ENCODE peak calls at places on chromosomes 12 and 14, in five cellular contexts. One of them, this sample, is unnamed.

GRCh38 chr14:51576899-51577298 is 74.8 kb upstream of the FRMD6 start:
- DNase-seq in tibial artery: no peak
- DNase-seq in right atrium auricular region: no peak
- DNase-seq in adrenal gland: no peak
- DNase-seq in small intestine: no peak
- DNase-seq in this sample: no peak

GRCh38 chr12:68292157-68292940 is 38.9 kb upstream of the IL22 start:
- DNase-seq in tibial artery: no peak
- DNase-seq in right atrium auricular region: no peak
- DNase-seq in adrenal gland: no peak
- DNase-seq in small intestine: no peak
- DNase-seq in this sample: no peak

GRCh38 chr14:90405101-90405500 is 8.3 kb downstream of the CALM1 start:
- DNase-seq in tibial artery: no peak
- DNase-seq in right atrium auricular region: no peak
- DNase-seq in adrenal gland: no peak
- DNase-seq in small intestine: no peak
- DNase-seq in this sample: no peak

GRCh38 chr14:72401632-72402428 is 469.6 kb downstream of the RGS6 start:
- DNase-seq in tibial artery: no peak
- DNase-seq in right atrium auricular region: no peak
- DNase-seq in adrenal gland: no peak
- DNase-seq in small intestine: peak; percentile 3
- DNase-seq in this sample: no peak

GRCh38 chr12:12853435-12853834 is 37.9 kb upstream of the GPRC5A start:
- DNase-seq in tibial artery: no peak
- DNase-seq in right atrium auricular region: no peak
- DNase-seq in adrenal gland: no peak
- DNase-seq in small intestine: no peak
- DNase-seq in this sample: no peak

GRCh38 chr14:51333299-51333698 is 93.3 kb downstream of the TMX1 start:
- DNase-seq in tibial artery: no peak
- DNase-seq in right atrium auricular region: no peak
- DNase-seq in adrenal gland: no peak
- DNase-seq in small intestine: no peak
- DNase-seq in this sample: no peak

GRCh38 chr12:6699259-6699988 is 1.2 kb downstream of the PIANP start:
- DNase-seq in tibial artery: no peak
- DNase-seq in right atrium auricular region: no peak
- DNase-seq in adrenal gland: no peak
- DNase-seq in small intestine: no peak
- DNase-seq in this sample: no peak

GRCh38 chr14:53953828-53954550 is 2.6 kb downstream of the BMP4 start:
- DNase-seq in tibial artery: peak; percentile 64
- DNase-seq in right atrium auricular region: no peak
- DNase-seq in adrenal gland: peak; percentile 74
- DNase-seq in small intestine: peak; percentile 42
- DNase-seq in this sample: no peak

GRCh38 chr12:92426346-92426745 is 276.4 kb upstream of the PLEKHG7 start:
- DNase-seq in tibial artery: no peak
- DNase-seq in right atrium auricular region: no peak
- DNase-seq in adrenal gland: no peak
- DNase-seq in small intestine: no peak
- DNase-seq in this sample: no peak

GRCh38 chr12:117494833-117495714 is 133.6 kb upstream of the NOS1 start:
- DNase-seq in tibial artery: no peak
- DNase-seq in right atrium auricular region: no peak
- DNase-seq in adrenal gland: no peak
- DNase-seq in small intestine: peak; percentile 5
- DNase-seq in this sample: no peak

GRCh38 chr12:5441497-5442236 is 9.8 kb downstream of the NTF3 start:
- DNase-seq in tibial artery: no peak
- DNase-seq in right atrium auricular region: no peak
- DNase-seq in adrenal gland: no peak
- DNase-seq in small intestine: no peak
- DNase-seq in this sample: no peak

GRCh38 chr14:99635116-99635515 is 9.8 kb upstream of the HHIPL1 start:
- DNase-seq in tibial artery: no peak
- DNase-seq in right atrium auricular region: no peak
- DNase-seq in adrenal gland: no peak
- DNase-seq in small intestine: no peak
- DNase-seq in this sample: no peak

GRCh38 chr14:75023108-75023507 is 20.4 kb downstream of the EIF2B2 start:
- DNase-seq in tibial artery: no peak
- DNase-seq in right atrium auricular region: no peak
- DNase-seq in adrenal gland: no peak
- DNase-seq in small intestine: no peak
- DNase-seq in this sample: no peak

GRCh38 chr12:119153477-119154434 is 25.0 kb upstream of the HSPB8 start:
- DNase-seq in tibial artery: peak; percentile 45
- DNase-seq in right atrium auricular region: peak; percentile 69
- DNase-seq in adrenal gland: peak; percentile 55
- DNase-seq in small intestine: peak; percentile 6
- DNase-seq in this sample: no peak

GRCh38 chr12:33710548-33710947 is 270.9 kb upstream of the SYT10 start:
- DNase-seq in tibial artery: no peak
- DNase-seq in right atrium auricular region: no peak
- DNase-seq in adrenal gland: no peak
- DNase-seq in small intestine: no peak
- DNase-seq in this sample: no peak
- H3K4me1 ChIP-seq in tibial artery: no peaks in the 10 kb centered on the region
- H3K4me1 ChIP-seq in right atrium auricular region: no peaks in the 10 kb centered on the region
- H3K4me1 ChIP-seq in adrenal gland: no peaks in the 10 kb centered on the region
- H3K4me1 ChIP-seq in small intestine: no peaks in the 10 kb centered on the region
- H3K4me1 ChIP-seq in this sample: no peaks in the 10 kb centered on the region

GRCh38 chr14:95313707-95314106 is 6.0 kb downstream of the CLMN start:
- DNase-seq in tibial artery: peak; percentile 84
- DNase-seq in right atrium auricular region: peak; percentile 82
- DNase-seq in adrenal gland: peak; percentile 54
- DNase-seq in small intestine: peak; percentile 37
- DNase-seq in this sample: no peak
- H3K4me3 ChIP-seq in tibial artery: no peak overlapping the region
- H3K4me3 ChIP-seq in right atrium auricular region: no peak overlapping the region
- H3K4me3 ChIP-seq in adrenal gland: no peak overlapping the region
- H3K4me3 ChIP-seq in small intestine: no peak overlapping the region
- H3K4me3 ChIP-seq in this sample: no peak overlapping the region

GRCh38 chr12:105228966-105229365 is 7.0 kb downstream of the APPL2 start:
- DNase-seq in tibial artery: no peak
- DNase-seq in right atrium auricular region: no peak
- DNase-seq in adrenal gland: no peak
- DNase-seq in small intestine: no peak
- DNase-seq in this sample: no peak

GRCh38 chr12:105231396-105231795 is 4.6 kb downstream of the APPL2 start:
- DNase-seq in tibial artery: no peak
- DNase-seq in right atrium auricular region: no peak
- DNase-seq in adrenal gland: no peak
- DNase-seq in small intestine: peak; percentile 40
- DNase-seq in this sample: no peak

GRCh38 chr12:105227879-105228278 is 8.1 kb downstream of the APPL2 start:
- DNase-seq in tibial artery: no peak
- DNase-seq in right atrium auricular region: no peak
- DNase-seq in adrenal gland: no peak
- DNase-seq in small intestine: no peak
- DNase-seq in this sample: no peak

GRCh38 chr12:105228494-105228893 is 7.5 kb downstream of the APPL2 start:
- DNase-seq in tibial artery: no peak
- DNase-seq in right atrium auricular region: no peak
- DNase-seq in adrenal gland: no peak
- DNase-seq in small intestine: no peak
- DNase-seq in this sample: no peak

GRCh38 chr12:105229446-105229845 is 6.5 kb downstream of the APPL2 start:
- DNase-seq in tibial artery: no peak
- DNase-seq in right atrium auricular region: no peak
- DNase-seq in adrenal gland: no peak
- DNase-seq in small intestine: peak; percentile 81
- DNase-seq in this sample: no peak
- H3K4me1 ChIP-seq in tibial artery: peaks cover 89% of the 10 kb centered on the region
- H3K4me1 ChIP-seq in right atrium auricular region: peaks cover 3% of the 10 kb centered on the region
- H3K4me1 ChIP-seq in adrenal gland: peaks cover 87% of the 10 kb centered on the region
- H3K4me1 ChIP-seq in small intestine: peaks cover 10% of the 10 kb centered on the region
- H3K4me1 ChIP-seq in this sample: peaks cover 6% of the 10 kb centered on the region

DNA sequence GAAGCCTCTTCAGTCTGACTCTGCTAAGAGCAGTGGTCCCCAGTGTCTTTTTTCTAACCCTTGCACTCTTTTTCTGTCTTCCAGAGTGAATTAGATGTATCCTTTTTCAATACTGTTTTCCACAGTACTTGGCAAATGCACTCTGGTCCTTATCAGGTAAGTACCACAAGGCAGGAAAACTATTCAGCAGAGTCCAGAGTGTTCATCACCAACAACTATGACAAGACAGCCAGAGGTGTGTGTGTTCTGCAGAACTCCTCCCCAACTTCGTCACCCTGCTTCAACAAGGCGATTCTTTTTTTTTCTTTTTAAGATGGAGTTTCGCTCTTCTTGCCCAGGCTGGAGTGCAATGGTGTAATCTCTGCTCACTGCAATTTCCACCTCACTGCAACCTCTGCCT is 54.3 kb upstream of the STRN3 start:
- DNase-seq in tibial artery: no peak
- DNase-seq in right atrium auricular region: no peak
- DNase-seq in adrenal gland: no peak
- DNase-seq in small intestine: no peak
- DNase-seq in this sample: no peak
- H3K4me3 ChIP-seq in tibial artery: no peak overlapping the region
- H3K4me3 ChIP-seq in right atrium auricular region: no peak overlapping the region
- H3K4me3 ChIP-seq in adrenal gland: no peak overlapping the region
- H3K4me3 ChIP-seq in small intestine: no peak overlapping the region
- H3K4me3 ChIP-seq in this sample: no peak overlapping the region

GRCh38 chr14:103539056-103539825 is 10.2 kb downstream of the TRMT61A start:
- DNase-seq in tibial artery: no peak
- DNase-seq in right atrium auricular region: no peak
- DNase-seq in adrenal gland: no peak
- DNase-seq in small intestine: no peak
- DNase-seq in this sample: no peak
- H3K4me1 ChIP-seq in tibial artery: peaks cover 78% of the 10 kb centered on the region
- H3K4me1 ChIP-seq in right atrium auricular region: no peaks in the 10 kb centered on the region
- H3K4me1 ChIP-seq in adrenal gland: peaks cover 46% of the 10 kb centered on the region
- H3K4me1 ChIP-seq in small intestine: no peaks in the 10 kb centered on the region
- H3K4me1 ChIP-seq in this sample: no peaks in the 10 kb centered on the region